ENCODE peak calls at places on chromosomes 11 and 22, in six cellular contexts. Q, N, C, X, M and B are unnamed samples.

GRCh38 chr11:25377466-25377865 is 880.6 kb downstream of the LUZP2 start:
- DNase-seq in M (no peak), C (no peak), Q (no peak), N (no peak), X (no peak), B (no peak)

GRCh38 chr11:65576867-65577755 is 1.3 kb downstream of the EHBP1L1 start:
- DNase-seq in C (peak), Q (no peak), M (peak), X (no peak), N (peak), B (peak)

GRCh38 chr22:37045958-37046357 is 5.6 kb upstream of the KCTD17 start:
- DNase-seq in Q (peak), X (no peak), N (peak), C (peak), M (no peak), B (peak)

GRCh38 chr11:43920598-43921419 is 21.6 kb upstream of the C11orf96 start:
- DNase-seq in C (peak), N (peak), Q (no peak), M (no peak), X (peak), B (peak)

GRCh38 chr11:131904756-131905155 is 534.3 kb downstream of the NTM start:
- DNase-seq in X (no peak), M (no peak), N (no peak), C (no peak), Q (peak), B (no peak)

GRCh38 chr11:118147502-118147901 is 5.1 kb downstream of the SCN4B start:
- DNase-seq in Q (no peak), X (no peak), M (no peak), C (no peak), N (no peak), B (no peak)

GRCh38 chr22:20571531-20572007 is 64.2 kb downstream of the MED15 start:
- DNase-seq in X (no peak), C (no peak), N (peak), M (peak), Q (peak), B (peak)

GRCh38 chr11:130523609-130524008 is 75.2 kb downstream of the ADAMTS15 start:
- DNase-seq in Q (no peak), N (no peak), X (no peak), M (no peak), C (peak), B (peak)

GRCh38 chr11:65584723-65585171 is 8.9 kb downstream of the EHBP1L1 start:
- DNase-seq in C (no peak), X (no peak), Q (peak), M (no peak), N (no peak), B (no peak)

GRCh38 chr11:78083036-78083435 is 3.4 kb upstream of the NDUFC2 start:
- DNase-seq in Q (no peak), C (no peak), M (no peak), N (no peak), X (no peak), B (no peak)

GRCh38 chr22:22684605-22685561 is 40.5 kb downstream of the GGTLC2 start:
- DNase-seq in X (no peak), C (peak), N (no peak), M (peak), Q (peak), B (peak)

GRCh38 chr11:41612415-41612814 is 153.0 kb upstream of the LRRC4C start:
- DNase-seq in N (no peak), X (no peak), C (no peak), M (no peak), Q (peak), B (peak)

GRCh38 chr22:21816787-21817496 is 50.5 kb downstream of the MAPK1 start:
- DNase-seq in M (peak), Q (no peak), X (no peak), C (peak), N (peak), B (peak)

GRCh38 chr11:130042093-130042591 is 27.6 kb upstream of the APLP2 start:
- DNase-seq in N (peak), Q (no peak), C (peak), M (no peak), X (no peak), B (peak)

GRCh38 chr11:32830413-32830738 is 649 bp downstream of the PRRG4 start:
- DNase-seq in X (no peak), Q (no peak), M (peak), N (no peak), C (no peak), B (peak)

GRCh38 chr11:6755303-6755952 is 16.3 kb downstream of the OR2AG2 start:
- DNase-seq in N (peak), M (peak), C (peak), Q (peak), X (peak), B (peak)

GRCh38 chr11:65452806-65453490 is 30.4 kb downstream of the NEAT1 start:
- DNase-seq in N (no peak), M (no peak), Q (no peak), X (no peak), C (peak), B (peak)

GRCh38 chr22:22057617-22058378 is 75.2 kb upstream of the TOP3B start:
- DNase-seq in Q (no peak), X (no peak), C (no peak), N (no peak), M (no peak), B (no peak)

GRCh38 chr22:44623771-44624510 is 78.1 kb upstream of the PRR5 start:
- DNase-seq in C (peak), N (no peak), M (no peak), X (no peak), Q (peak), B (peak)

GRCh38 chr11:76038608-76039007 is 167.7 kb downstream of the WNT11 start:
- DNase-seq in M (no peak), N (no peak), Q (no peak), C (no peak), X (no peak), B (no peak)

GRCh38 chr11:11346249-11346648 is 6.8 kb downstream of the CSNK2A3 start:
- DNase-seq in Q (no peak), X (no peak), C (no peak), M (no peak), N (no peak), B (no peak)

GRCh38 chr11:125201525-125202121 is 37.1 kb downstream of the PKNOX2 start:
- DNase-seq in M (no peak), N (peak), X (no peak), Q (peak), C (peak), B (peak)

GRCh38 chr11:95592455-95592854 is 197.1 kb downstream of the FAM76B start:
- DNase-seq in Q (peak), N (no peak), M (no peak), X (no peak), C (peak), B (no peak)

GRCh38 chr11:72015511-72016061 is 16.9 kb downstream of the IL18BP start:
- DNase-seq in X (no peak), C (peak), N (no peak), Q (peak), M (no peak), B (peak)

GRCh38 chr22:39954584-39955055 is 5.6 kb upstream of the TMA7B start:
- DNase-seq in Q (no peak), C (peak), M (no peak), N (no peak), X (no peak), B (peak)

GRCh38 chr11:90228056-90228455 is 5.2 kb upstream of the CHORDC1 start:
- DNase-seq in M (no peak), N (no peak), X (no peak), Q (no peak), C (no peak), B (no peak)

GRCh38 chr11:13206086-13206640 is 71.4 kb upstream of the BMAL1 start:
- DNase-seq in Q (no peak), X (no peak), N (no peak), M (no peak), C (no peak), B (no peak)

GRCh38 chr11:104442320-104442719 is 278.4 kb upstream of the PDGFD start:
- DNase-seq in M (no peak), Q (no peak), C (no peak), N (no peak), X (no peak), B (peak)

GRCh38 chr11:95547974-95548373 is 241.6 kb downstream of the FAM76B start:
- DNase-seq in N (no peak), X (no peak), Q (no peak), M (no peak), C (no peak), B (no peak)

GRCh38 chr11:19982761-19983495 is 177.3 kb downstream of the DBX1 start:
- DNase-seq in Q (no peak), N (peak), C (peak), X (no peak), M (no peak), B (no peak)

GRCh38 chr11:64126796-64127195 is 39.1 kb downstream of the MACROD1 start:
- DNase-seq in X (no peak), M (no peak), N (no peak), Q (no peak), C (no peak), B (no peak)

GRCh38 chr11:66718320-66718971 is 10.6 kb downstream of the SPTBN2 start:
- DNase-seq in C (no peak), M (peak), X (no peak), N (no peak), Q (no peak), B (no peak)

GRCh38 chr11:62796281-62796680 is 4.5 kb upstream of the TMEM223 start:
- DNase-seq in M (no peak), N (no peak), Q (no peak), X (no peak), C (no peak), B (no peak)

DNA sequence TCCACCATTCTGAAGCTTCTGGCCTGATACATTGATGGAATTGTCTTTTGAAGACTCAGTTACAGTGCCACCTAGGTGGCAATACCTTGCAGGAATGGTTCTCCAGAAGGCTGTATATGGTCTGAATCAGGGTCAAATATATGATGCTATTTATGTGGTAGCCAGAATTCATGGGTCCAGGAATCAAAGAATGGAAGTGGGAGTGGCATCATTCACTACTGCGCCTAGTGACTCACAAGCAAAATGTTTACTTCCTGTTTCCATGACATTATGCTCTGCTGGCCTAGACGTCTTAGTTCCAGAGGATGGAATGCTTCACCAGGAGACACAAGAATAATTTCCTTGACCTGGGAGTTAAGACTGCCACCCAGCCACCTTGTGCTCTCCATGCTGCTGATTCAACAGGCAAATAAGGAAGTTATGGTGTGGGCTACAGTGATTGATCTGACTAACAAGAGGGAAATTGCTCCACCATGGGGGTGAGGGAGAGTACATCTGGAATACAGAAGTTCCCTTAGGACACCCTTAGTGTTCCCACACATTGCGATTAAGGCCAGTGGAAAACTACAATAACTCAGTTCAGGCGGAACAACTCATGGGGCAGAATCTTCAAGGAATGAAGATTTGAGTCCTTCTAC is 491.8 kb downstream of the ETS1 start:
- DNase-seq in C (peak), X (peak), M (no peak), Q (no peak), N (peak), B (peak)
- TF ChIP-seq CTCF in C (no peak), X (peak), M (no peak), Q (no peak), N (peak), B (peak)

DNA sequence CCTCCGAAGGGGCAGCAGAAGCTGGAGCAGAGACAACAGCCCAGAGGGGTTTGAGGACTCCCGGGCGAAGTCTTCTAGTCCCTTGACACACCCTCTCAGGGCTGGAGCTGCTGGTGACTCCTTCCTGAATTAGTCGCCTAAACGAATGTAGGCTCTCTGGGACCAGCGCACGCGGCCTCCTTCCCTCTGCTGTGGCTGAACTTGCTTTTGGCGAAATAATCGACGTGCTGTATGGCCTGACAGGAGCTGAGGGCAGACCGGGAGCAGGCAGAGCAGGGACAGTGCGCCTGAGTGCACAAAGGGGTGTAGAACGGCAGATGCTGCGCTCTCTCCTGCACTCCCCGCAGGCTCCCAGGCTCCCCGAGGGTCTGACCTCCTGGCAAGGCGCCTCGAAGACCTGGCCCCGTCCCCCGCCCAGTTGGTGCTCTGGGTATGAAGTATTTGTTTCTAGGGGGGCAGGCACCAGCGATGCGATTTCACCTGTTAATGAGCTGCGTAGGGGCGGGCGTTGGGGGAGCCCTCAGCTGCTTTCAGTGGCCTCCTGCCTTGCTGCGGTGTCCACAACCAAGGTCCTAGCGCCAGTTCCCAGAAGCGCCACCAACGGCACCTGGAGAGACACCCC is 5.3 kb downstream of the SLC17A6 start:
- DNase-seq in C (no peak), N (no peak), X (no peak), Q (peak), M (no peak), B (no peak)
- H3K9ac ChIP-seq in C (no peak), N (no peak), X (no peak), Q (no peak), M (no peak), B (no peak)

DNA sequence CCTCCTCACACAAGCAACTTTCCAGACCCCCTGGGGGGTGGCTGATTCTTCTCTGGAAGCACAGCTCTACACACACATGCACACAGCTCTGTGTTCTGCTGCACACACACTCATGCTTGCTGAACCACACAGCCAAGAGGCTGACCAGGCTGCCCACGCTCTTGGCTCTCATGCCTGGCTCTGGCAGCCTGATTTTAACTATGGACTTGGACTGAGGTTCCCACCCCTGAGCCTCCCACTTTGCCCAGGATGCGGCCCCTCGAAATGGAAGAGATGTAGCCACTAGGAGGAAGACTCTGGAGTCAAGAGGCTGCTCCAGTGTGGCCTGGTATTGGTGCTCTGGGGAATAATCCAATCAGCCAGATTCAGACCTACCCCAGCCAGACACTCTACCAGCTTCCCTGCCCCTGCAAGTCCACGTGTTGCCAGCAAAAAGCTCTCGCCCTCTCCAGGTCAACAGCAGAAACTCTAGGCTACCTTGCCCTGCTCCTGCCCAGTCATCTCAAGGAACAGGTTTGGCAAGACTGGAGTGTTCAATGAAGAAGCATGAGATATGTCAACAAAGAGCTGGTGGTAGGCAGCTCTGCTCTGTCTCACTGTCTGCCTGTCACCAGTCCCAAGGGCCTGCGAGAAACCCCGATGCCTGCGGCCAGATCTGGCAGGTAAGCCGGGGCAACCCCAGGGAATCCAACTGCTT is 8.8 kb upstream of the CASTOR1 start:
- DNase-seq in M (peak), Q (no peak), N (no peak), X (no peak), C (no peak), B (peak)
- TF ChIP-seq CTCF in M (no peak), Q (no peak), N (no peak), X (no peak), C (no peak), B (peak)

GRCh38 chr22:26431151-26431995 is 2.3 kb downstream of the ASPHD2 start:
- DNase-seq in M (no peak), N (peak), Q (no peak), X (no peak), C (no peak), B (no peak)
- H3K9ac ChIP-seq in M (no peak), N (peak), Q (no peak), X (no peak), C (no peak), B (no peak)

GRCh38 chr22:18970180-18970947 is 34.3 kb upstream of the PRODH start:
- DNase-seq in Q (peak), M (no peak), X (no peak), C (no peak), N (no peak), B (no peak)
- TF ChIP-seq CTCF in Q (peak), M (no peak), X (no peak), C (no peak), N (no peak), B (no peak)

GRCh38 chr11:8698379-8698851 is 15.8 kb downstream of the RPL27A start:
- DNase-seq in Q (no peak), M (no peak), N (no peak), C (no peak), X (no peak), B (no peak)

GRCh38 chr11:8699903-8700302 is 17.3 kb downstream of the RPL27A start:
- DNase-seq in Q (peak), N (peak), C (peak), M (no peak), X (no peak), B (peak)

GRCh38 chr11:8701891-8702597 is 19.5 kb downstream of the RPL27A start:
- DNase-seq in X (no peak), M (no peak), C (no peak), N (no peak), Q (no peak), B (no peak)

GRCh38 chr11:8697056-8697455 is 14.5 kb downstream of the RPL27A start:
- DNase-seq in N (no peak), M (no peak), Q (no peak), C (no peak), X (no peak), B (no peak)

DNA sequence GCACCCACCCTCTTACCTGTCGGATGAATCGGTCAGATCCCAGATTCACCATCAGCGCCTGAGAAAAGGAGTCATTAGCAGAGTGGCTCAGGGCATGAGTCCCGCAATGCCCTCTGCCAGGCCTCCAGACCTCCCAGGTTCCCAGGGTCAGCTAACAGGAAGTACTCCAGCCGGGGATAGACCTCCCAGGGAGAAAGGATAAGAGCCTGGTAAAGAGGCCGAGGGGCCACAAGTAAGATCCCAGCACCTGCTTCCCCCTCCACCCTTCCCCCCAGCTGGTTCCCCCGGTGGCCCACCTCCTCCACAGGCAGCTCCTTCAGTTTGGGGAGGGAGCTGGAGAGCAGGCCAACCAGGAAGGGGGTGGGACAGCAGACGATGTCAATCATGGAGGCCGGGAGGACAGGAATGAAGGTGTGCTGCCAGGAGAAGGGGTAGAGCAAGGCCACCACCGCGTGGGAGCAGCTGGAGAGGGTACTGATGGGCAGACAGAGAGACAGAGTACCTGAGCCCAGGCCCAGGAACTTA is 16.4 kb downstream of the RPL27A start:
- DNase-seq in C (no peak), X (no peak), N (no peak), M (no peak), Q (peak), B (no peak)
- H3K9ac ChIP-seq in C (no peak), X (peak), N (no peak), M (no peak), Q (no peak), B (no peak)

GRCh38 chr22:16695261-16695660 is 102.7 kb upstream of the CCT8L2 start:
- DNase-seq in Q (no peak), X (no peak), M (no peak), N (no peak), C (no peak), B (no peak)
- TF ChIP-seq CTCF in Q (no peak), X (no peak), M (no peak), N (no peak), C (no peak), B (no peak)